ENCODE peak calls at places on chromosome 9, in five cellular contexts. F, S, D, T and A are unnamed samples.

GRCh38 chr9:76218868-76219462 is 175.3 kb downstream of the RFK start:
- DNase-seq in T (no peak), S (no peak), D (peak), F (no peak), A (no peak)

GRCh38 chr9:93267681-93268505 is 84.0 kb downstream of the WNK2 start:
- DNase-seq in T (no peak), S (no peak), D (no peak), F (no peak), A (no peak)

GRCh38 chr9:7907636-7908195 is 108.1 kb upstream of the DMAC1 start:
- DNase-seq in T (no peak), S (no peak), D (no peak), F (no peak), A (no peak)

GRCh38 chr9:127444283-127444920 is 6.8 kb downstream of the RPL12 start:
- DNase-seq in D (no peak), T (no peak), S (no peak), F (no peak), A (no peak)

GRCh38 chr9:99093492-99093791 is 11.5 kb upstream of the TGFBR1 start:
- DNase-seq in S (no peak), F (no peak), T (no peak), D (no peak), A (no peak)

GRCh38 chr9:21995652-21996275 is 1.2 kb downstream of the CDKN2B-AS1 start:
- DNase-seq in F (no peak), S (peak), T (no peak), D (no peak), A (no peak)

GRCh38 chr9:123234853-123235252 is 33.5 kb downstream of the STRBP start:
- DNase-seq in F (no peak), D (no peak), T (no peak), S (no peak), A (no peak)

GRCh38 chr9:33288235-33288634 is 2.1 kb upstream of the NFX1 start:
- DNase-seq in T (no peak), S (no peak), F (no peak), D (no peak), A (no peak)

GRCh38 chr9:77469515-77470197 is 178.5 kb downstream of the GNA14 start:
- DNase-seq in T (no peak), F (no peak), S (no peak), D (no peak), A (no peak)

GRCh38 chr9:130034570-130034969 is 8.4 kb downstream of the FNBP1 start:
- DNase-seq in S (no peak), F (no peak), D (no peak), T (no peak), A (no peak)

GRCh38 chr9:114616684-114617520 is 5.8 kb downstream of the TMEM268 start:
- DNase-seq in T (no peak), D (no peak), S (no peak), F (peak), A (no peak)

GRCh38 chr9:32644698-32645097 is 9.2 kb upstream of the TAF1L start:
- DNase-seq in F (no peak), S (no peak), T (no peak), D (no peak), A (no peak)

GRCh38 chr9:89658931-89659330 is 54.1 kb downstream of the GADD45G start:
- DNase-seq in T (no peak), D (no peak), F (no peak), S (no peak), A (no peak)

GRCh38 chr9:19155106-19155999 is 28.1 kb upstream of the PLIN2 start:
- DNase-seq in D (no peak), F (no peak), T (no peak), S (no peak), A (no peak)

GRCh38 chr9:25681270-25681669 is 3.0 kb upstream of the TUSC1 start:
- DNase-seq in D (no peak), T (no peak), S (no peak), F (no peak), A (no peak)

GRCh38 chr9:110076894-110077725 is 130.8 kb downstream of the C9orf152 start:
- DNase-seq in S (no peak), D (no peak), F (no peak), T (no peak), A (no peak)

GRCh38 chr9:110156902-110157301 is 51.1 kb downstream of the C9orf152 start:
- DNase-seq in S (no peak), T (peak), D (no peak), F (peak), A (no peak)

GRCh38 chr9:105539452-105539851 is 18.5 kb upstream of the FKTN start:
- DNase-seq in T (no peak), S (no peak), F (no peak), D (no peak), A (no peak)

GRCh38 chr9:125462766-125463384 is 201.2 kb downstream of the GAPVD1 start:
- DNase-seq in T (no peak), F (no peak), D (no peak), S (peak), A (no peak)

GRCh38 chr9:76845254-76845653 is 60.7 kb downstream of the PRUNE2 start:
- DNase-seq in D (no peak), S (no peak), T (no peak), F (no peak), A (no peak)

GRCh38 chr9:95503369-95503768 is 13.4 kb downstream of the PTCH1 start:
- DNase-seq in F (no peak), D (no peak), S (no peak), T (no peak), A (no peak)

GRCh38 chr9:130452835-130453234 is 8.1 kb downstream of the ASS1 start:
- DNase-seq in D (no peak), F (no peak), T (no peak), S (no peak), A (no peak)

GRCh38 chr9:31304576-31304975 is 1079.9 kb upstream of the ACO1 start:
- DNase-seq in D (peak), T (no peak), S (no peak), F (no peak), A (no peak)